ENCODE peak calls at places on chromosome X, in five cellular contexts. K is stimulated activated naive B cell treated with anti-CD40 and anti-IgM and Interleukin-4, amounts not matched to agents 10 μg/mL and 1 μg/mL and 100 μg/mL, for 72 hours; O is T-helper 17 cell; G is EL; C is fibroblast of lung. S is an unnamed sample.

GRCh38 chrX:68534696-68535095 is 35.8 kb downstream of the YIPF6 start:
- DNase-seq in K (no peak), O (no peak), G (no peak), C (no peak), S (no peak)

GRCh38 chrX:140762061-140762460 is 52.5 kb downstream of the LINC00632 start:
- DNase-seq in K (peak; percentile 3), O (no peak), G (peak; percentile 44), C (peak; percentile 64), S (peak; percentile 39)

GRCh38 chrX:9797961-9798360 is 11.7 kb downstream of the SHROOM2 start:
- DNase-seq in K (no peak), O (no peak), G (no peak), C (no peak), S (no peak)

GRCh38 chrX:136250191-136251041 is 784 bp downstream of the MAP7D3 start:
- DNase-seq in K (no peak), O (peak; percentile 8), G (peak; percentile 26), C (peak; percentile 37), S (peak; percentile 16)

GRCh38 chrX:100745806-100746537 is 14.1 kb upstream of the SYTL4 start:
- DNase-seq in K (no peak), O (no peak), G (no peak), C (no peak), S (no peak)

GRCh38 chrX:63275127-63275526 is 76.0 kb downstream of the SPIN4 start:
- DNase-seq in K (peak; percentile 4), O (no peak), G (peak; percentile 23), C (no peak), S (peak; percentile 19)

GRCh38 chrX:40105016-40105790 is 7.4 kb upstream of the BCOR start:
- DNase-seq in K (no peak), O (no peak), G (peak; percentile 44), C (peak; percentile 51), S (no peak)

GRCh38 chrX:545488-545887 is 85.1 kb upstream of the SHOX start:
- DNase-seq in K (no peak), O (no peak), G (peak; percentile 52), C (no peak), S (peak; percentile 2)

GRCh38 chrX:118974088-118974907 is at the start of gene LONRF3:
- DNase-seq in K (peak; percentile 19), O (peak; percentile 63), G (peak; percentile 28), C (peak; percentile 28), S (no peak)

GRCh38 chrX:42495139-42495538 is 282.8 kb downstream of the PPP1R2C start:
- DNase-seq in K (no peak), O (no peak), G (no peak), C (no peak), S (no peak)

GRCh38 chrX:47146121-47146935 is 1.3 kb downstream of the RBM10 start:
- DNase-seq in K (no peak), O (no peak), G (no peak), C (no peak), S (no peak)

GRCh38 chrX:68415289-68415688 is 18.0 kb downstream of the OPHN1 start:
- DNase-seq in K (no peak), O (no peak), G (peak; percentile 66), C (peak; percentile 83), S (peak; percentile 50)

GRCh38 chrX:33307954-33308353 is 96.6 kb upstream of the DMD start:
- DNase-seq in K (no peak), O (no peak), G (no peak), C (no peak), S (no peak)

GRCh38 chrX:130098202-130098552 is 12.1 kb downstream of the ELF4 start:
- DNase-seq in K (no peak), O (no peak), G (no peak), C (no peak), S (no peak)

GRCh38 chrX:150293311-150294013 is 69.7 kb upstream of the MAMLD1 start:
- DNase-seq in K (no peak), O (no peak), G (no peak), C (no peak), S (no peak)

GRCh38 chrX:57156397-57157049 is 19.3 kb upstream of the SPIN2A start:
- DNase-seq in K (no peak), O (no peak), G (peak; percentile 13), C (peak; percentile 27), S (peak; percentile 23)

GRCh38 chrX:105975382-105975781 is 63.1 kb downstream of the SERPINA7 start:
- DNase-seq in K (no peak), O (no peak), G (no peak), C (no peak), S (no peak)

GRCh38 chrX:94854251-94854650 is 1180.2 kb downstream of the FAM133A start:
- DNase-seq in K (no peak), O (no peak), G (no peak), C (no peak), S (no peak)

GRCh38 chrX:114152130-114152529 is 431.8 kb upstream of the HTR2C start:
- DNase-seq in K (no peak), O (no peak), G (peak; percentile 69), C (peak; percentile 59), S (peak; percentile 81)

GRCh38 chrX:130877892-130878321 is 25.1 kb downstream of the ENOX2 start:
- DNase-seq in K (no peak), O (no peak), G (no peak), C (no peak), S (no peak)

GRCh38 chrX:40459576-40460158 is 121.1 kb upstream of the ATP6AP2 start:
- DNase-seq in K (no peak), O (no peak), G (no peak), C (no peak), S (no peak)

GRCh38 chrX:2404816-2405215 is 96.0 kb downstream of the DHRSX start:
- DNase-seq in K (no peak), O (no peak), G (no peak), C (no peak), S (no peak)